ENCODE peak calls at places on chromosomes 2 and 18, in ten cellular contexts. Z is GM19239; G is left ventricle myocardium superior; P is stimulated activated CD4-positive, alpha-beta T cell treated with anti-CD3 and anti-CD28 coated beads, TNF-alpha, amount 100 ng/mL, for 1 hour; U is fibroblast of the conjunctiva; J is HT1080; O is GM13977; F is NCI-H1105 treated with DMSO at 0.1 percent for 48 hours; E is A549; I is NAMALWA. V is an unnamed sample.

GRCh38 chr18:36265035-36265434 is 32.5 kb upstream of the FHOD3 start:
- DNase-seq in J (no peak), P (no peak), G (no peak), O (no peak), E (no peak), Z (no peak), U (no peak), I (peak), F (no peak), V (no peak)

GRCh38 chr2:144526826-144527225 is 6.9 kb upstream of the ZEB2 start:
- DNase-seq in O (no peak), Z (no peak), J (no peak), E (no peak), G (no peak), F (no peak), U (no peak), I (no peak), P (no peak), V (no peak)

GRCh38 chr2:108958002-108958401 is 31.0 kb downstream of the EDAR start:
- DNase-seq in I (no peak), F (no peak), Z (no peak), G (no peak), J (no peak), P (no peak), E (no peak), U (no peak), O (no peak), V (no peak)

GRCh38 chr2:64859208-64860161 is 129.7 kb upstream of the SLC1A4 start:
- DNase-seq in O (peak), F (peak), U (peak), Z (peak), E (peak), P (no peak), J (no peak), I (peak), G (peak), V (peak)

GRCh38 chr18:64791211-64791610 is 642.3 kb upstream of the LINC00305 start:
- DNase-seq in O (no peak), I (no peak), J (peak), U (no peak), E (no peak), F (no peak), G (no peak), Z (no peak), P (no peak), V (no peak)

GRCh38 chr18:28045176-28045810 is 131.6 kb downstream of the CDH2 start:
- DNase-seq in I (no peak), O (no peak), E (no peak), J (peak), P (no peak), G (no peak), Z (no peak), F (peak), U (no peak), V (peak)

GRCh38 chr2:151637284-151637781 is 96.9 kb downstream of the NEB start:
- DNase-seq in G (no peak), P (peak), I (peak), U (no peak), F (no peak), J (no peak), E (no peak), Z (no peak), O (no peak), V (no peak)

GRCh38 chr2:178142274-178143065 is 30.2 kb downstream of the RBM45 start:
- DNase-seq in F (no peak), E (no peak), J (no peak), P (no peak), O (no peak), Z (no peak), I (no peak), G (no peak), U (no peak), V (peak)

GRCh38 chr2:68030529-68030928 is 32.3 kb downstream of the C1D start:
- DNase-seq in F (no peak), P (no peak), O (no peak), G (no peak), E (no peak), Z (no peak), U (no peak), I (no peak), J (no peak), V (no peak)

GRCh38 chr2:109351164-109351756 is 222.3 kb downstream of the SH3RF3 start:
- DNase-seq in P (no peak), Z (no peak), E (no peak), U (peak), O (no peak), G (peak), F (no peak), J (peak), I (no peak), V (peak)

GRCh38 chr2:26640781-26641564 is at the start of gene CIB4:
- DNase-seq in E (no peak), F (peak), U (no peak), J (no peak), O (no peak), I (no peak), Z (no peak), P (no peak), G (no peak), V (peak)

GRCh38 chr2:63012541-63012940 is 38.1 kb upstream of the OTX1 start:
- DNase-seq in I (no peak), U (no peak), O (no peak), F (no peak), G (no peak), J (no peak), Z (no peak), P (no peak), E (no peak), V (no peak)

GRCh38 chr2:23146011-23146410 is 239.0 kb upstream of the KLHL29 start:
- DNase-seq in J (no peak), P (no peak), E (no peak), F (no peak), O (no peak), Z (no peak), U (no peak), G (no peak), I (no peak), V (no peak)

GRCh38 chr2:215535726-215536125 is 99.9 kb upstream of the FN1 start:
- DNase-seq in P (no peak), E (no peak), G (no peak), U (no peak), O (no peak), I (no peak), F (no peak), Z (no peak), J (no peak), V (peak)

GRCh38 chr2:64338910-64339500 is 115.0 kb upstream of the LGALSL start:
- DNase-seq in O (no peak), E (no peak), Z (no peak), G (no peak), P (no peak), U (no peak), I (no peak), J (peak), F (no peak), V (peak)

GRCh38 chr2:135962401-135963138 is 22.9 kb downstream of the DARS1 start:
- DNase-seq in Z (no peak), F (no peak), O (no peak), P (no peak), J (no peak), G (no peak), I (peak), U (no peak), E (no peak), V (no peak)

GRCh38 chr2:188765522-188765921 is 208.7 kb upstream of the COL3A1 start:
- DNase-seq in E (no peak), J (peak), G (no peak), I (peak), O (no peak), U (no peak), F (peak), P (no peak), Z (no peak), V (peak)

GRCh38 chr2:19835818-19836281 is 65.9 kb downstream of the TTC32 start:
- DNase-seq in I (no peak), F (no peak), U (no peak), Z (no peak), G (peak), O (no peak), P (no peak), J (no peak), E (no peak), V (no peak)

GRCh38 chr2:148926291-148926961 is 51.4 kb downstream of the KIF5C start:
- DNase-seq in O (peak), Z (peak), E (peak), J (no peak), F (no peak), P (no peak), G (peak), I (peak), U (no peak), V (peak)

GRCh38 chr2:17104454-17104853 is 413.8 kb downstream of the RAD51AP2 start:
- DNase-seq in E (no peak), P (no peak), F (no peak), O (no peak), U (no peak), J (peak), I (peak), Z (no peak), G (no peak), V (peak)

GRCh38 chr2:172084484-172084733 is 898 bp upstream of the DLX1 start:
- DNase-seq in P (no peak), G (no peak), J (peak), E (no peak), Z (no peak), I (no peak), U (no peak), O (no peak), F (no peak), V (no peak)

GRCh38 chr2:196591621-196592022 is 47.9 kb upstream of the CCDC150 start:
- DNase-seq in F (peak), J (no peak), O (no peak), Z (no peak), E (no peak), G (no peak), U (no peak), I (no peak), P (no peak), V (no peak)

GRCh38 chr2:231928481-231928880 is 2.3 kb upstream of the NPPC start:
- DNase-seq in J (no peak), E (no peak), O (no peak), I (no peak), U (no peak), F (no peak), Z (no peak), P (no peak), G (no peak), V (no peak)